ENCODE peak calls at places on chromosomes 5 and 9, in six cellular contexts. J is dorsolateral prefrontal cortex, Z is AG04449, S is A673, M is endothelial cell of umbilical vein, F is left ventricle myocardium inferior. A is an unnamed sample.

GRCh38 chr5:142821733-142822487 is 51.7 kb downstream of the ARHGAP26 start:
- DNase-seq in S (peak), F (no peak), Z (peak), M (peak), J (no peak), A (no peak)

GRCh38 chr5:180056153-180056552 is 15.4 kb downstream of the RNF130 start:
- DNase-seq in S (no peak), Z (no peak), F (no peak), J (no peak), M (no peak), A (no peak)

GRCh38 chr9:128419061-128419925 is 1.4 kb upstream of the CERCAM start:
- DNase-seq in Z (no peak), F (no peak), M (no peak), S (peak), J (no peak), A (no peak)

GRCh38 chr5:140398379-140398811 is 3.2 kb upstream of the ANKHD1 start:
- DNase-seq in Z (no peak), F (no peak), J (no peak), M (no peak), S (no peak), A (no peak)

GRCh38 chr5:32096891-32097592 is 77.1 kb downstream of the GOLPH3 start:
- DNase-seq in M (no peak), J (no peak), Z (no peak), F (no peak), S (peak), A (no peak)

GRCh38 chr9:86829496-86830046 is 117.7 kb downstream of the GAS1 start:
- DNase-seq in J (no peak), Z (no peak), M (no peak), S (no peak), F (no peak), A (no peak)

GRCh38 chr5:66742083-66742895 is 146.1 kb downstream of the MAST4 start:
- DNase-seq in S (peak), Z (no peak), J (peak), F (peak), M (no peak), A (no peak)

GRCh38 chr5:108184940-108185339 is 197.0 kb downstream of the FBXL17 start:
- DNase-seq in M (peak), Z (no peak), S (no peak), J (no peak), F (no peak), A (no peak)

GRCh38 chr9:121138973-121139372 is 62.7 kb downstream of the RAB14 start:
- DNase-seq in F (no peak), J (no peak), S (no peak), M (no peak), Z (no peak), A (no peak)

GRCh38 chr5:3694819-3695218 is 99.2 kb downstream of the IRX1 start:
- DNase-seq in F (no peak), M (no peak), S (no peak), J (no peak), Z (no peak), A (no peak)

GRCh38 chr9:129407905-129408452 is 212.9 kb downstream of the C9orf50 start:
- DNase-seq in F (peak), S (no peak), M (no peak), Z (no peak), J (no peak), A (no peak)

GRCh38 chr9:125863920-125864319 is 116.7 kb downstream of the PBX3 start:
- DNase-seq in F (no peak), S (no peak), J (no peak), M (no peak), Z (no peak), A (no peak)

GRCh38 chr5:177295929-177296328 is 7.6 kb downstream of the RAB24 start:
- DNase-seq in Z (no peak), S (no peak), M (no peak), J (no peak), F (no peak), A (no peak)

GRCh38 chr5:133458435-133458834 is 153.9 kb downstream of the FSTL4 start:
- DNase-seq in S (no peak), F (no peak), J (no peak), M (no peak), Z (no peak), A (no peak)
- TF ChIP-seq CTCF in S (no peak), F (no peak), J (no peak), M (no peak), Z (no peak), A (no peak)

DNA sequence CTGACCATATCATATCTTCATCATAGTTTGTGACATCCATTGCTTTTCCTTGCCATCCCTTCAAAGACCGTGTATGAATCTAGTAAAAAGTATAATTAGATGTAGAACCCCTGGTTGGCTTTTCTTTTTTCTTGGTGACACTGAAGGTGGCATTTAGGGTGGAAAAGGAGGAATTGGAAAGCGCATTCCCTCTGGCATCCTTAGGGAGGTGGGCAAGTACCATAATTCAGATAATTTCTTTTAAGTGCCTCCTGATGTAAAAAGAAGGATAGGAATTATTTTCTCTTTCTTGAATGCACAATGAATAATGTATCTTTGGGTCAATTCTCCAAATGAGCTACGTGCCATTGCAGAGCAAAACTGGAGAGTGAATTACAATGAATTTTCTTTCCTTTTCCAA is 73.2 kb upstream of the SMARCA2 start:
- DNase-seq in S (peak), Z (no peak), J (no peak), F (no peak), M (peak), A (no peak)
- TF ChIP-seq CTCF in S (peak), Z (peak), J (no peak), F (no peak), M (peak), A (peak)

GRCh38 chr5:86983208-86983607 is 284.5 kb upstream of the RASA1 start:
- DNase-seq in J (no peak), Z (no peak), M (no peak), F (no peak), S (no peak), A (no peak)

GRCh38 chr5:86981898-86982297 is 285.8 kb upstream of the RASA1 start:
- DNase-seq in F (no peak), J (no peak), M (no peak), Z (no peak), S (no peak), A (no peak)

DNA sequence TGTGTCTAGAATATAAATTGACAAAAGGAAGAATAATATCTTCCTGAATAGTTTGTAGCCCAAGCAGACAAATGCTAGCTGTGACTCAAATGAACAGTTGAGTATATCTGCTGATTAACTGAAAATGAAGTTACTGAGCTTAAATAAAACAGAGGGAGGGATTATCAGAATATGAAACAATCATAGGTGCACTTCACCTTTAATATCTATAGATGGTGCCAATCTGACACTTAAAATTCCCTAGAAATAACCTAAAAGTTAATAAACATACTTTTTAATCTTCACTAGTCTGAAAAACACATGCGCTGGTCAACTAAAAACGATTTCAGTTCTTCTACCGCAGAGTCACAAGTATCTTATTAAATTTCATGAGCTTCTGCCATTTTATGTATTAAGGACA is 280.8 kb upstream of the RASA1 start:
- DNase-seq in J (no peak), F (no peak), S (no peak), Z (no peak), M (no peak), A (no peak)
- TF ChIP-seq CTCF in J (no peak), F (no peak), S (no peak), Z (no peak), M (no peak), A (no peak)

GRCh38 chr9:107639426-107639825 is 149.9 kb upstream of the KLF4 start:
- DNase-seq in S (no peak), J (no peak), Z (no peak), F (no peak), M (peak), A (no peak)

GRCh38 chr9:107636596-107637405 is 147.2 kb upstream of the KLF4 start:
- DNase-seq in M (no peak), S (no peak), J (no peak), Z (no peak), F (no peak), A (no peak)

GRCh38 chr9:107638922-107639321 is 149.4 kb upstream of the KLF4 start:
- DNase-seq in Z (peak), J (no peak), F (peak), M (peak), S (no peak), A (peak)

GRCh38 chr9:107638496-107638895 is 148.9 kb upstream of the KLF4 start:
- DNase-seq in S (no peak), F (no peak), M (no peak), Z (no peak), J (no peak), A (no peak)

GRCh38 chr9:107637421-107638420 is 148.2 kb upstream of the KLF4 start:
- DNase-seq in Z (peak), S (peak), F (peak), M (peak), J (peak), A (peak)
- TF ChIP-seq CTCF in Z (peak), S (no peak), F (peak), M (peak), J (peak), A (peak)

GRCh38 chr9:132575005-132575609 is 7.3 kb upstream of the BARHL1 start:
- DNase-seq in M (peak), Z (peak), F (peak), S (peak), J (peak), A (peak)
- TF ChIP-seq CTCF in M (peak), Z (peak), F (peak), S (peak), J (peak), A (peak)

GRCh38 chr5:26757941-26758340 is 280.4 kb downstream of the CDH9 start:
- DNase-seq in Z (no peak), J (no peak), M (no peak), S (no peak), F (no peak), A (no peak)
- TF ChIP-seq CTCF in Z (no peak), J (no peak), M (no peak), S (no peak), F (no peak), A (no peak)

DNA sequence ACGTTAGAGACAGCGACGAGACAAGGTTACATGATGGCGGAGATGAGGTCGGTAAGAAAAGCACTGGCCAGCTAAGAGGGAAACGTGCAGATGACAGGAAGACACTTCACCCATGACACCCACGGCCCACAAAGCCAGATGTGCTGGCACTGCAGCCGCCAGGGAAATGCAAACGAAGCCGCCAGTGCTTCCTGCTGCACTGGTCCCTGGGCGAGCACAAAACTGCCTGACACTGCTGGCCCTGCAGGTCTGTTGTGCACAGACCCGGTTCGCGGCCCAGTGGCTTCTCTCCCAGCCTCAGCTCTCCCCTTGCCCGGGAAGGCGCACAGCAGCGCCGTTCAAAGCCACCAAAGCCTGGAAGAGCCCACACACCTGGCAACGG is 20.3 kb downstream of the QSOX2 start:
- DNase-seq in S (no peak), M (no peak), F (no peak), Z (no peak), J (no peak), A (no peak)
- TF ChIP-seq CTCF in S (no peak), M (no peak), F (no peak), Z (no peak), J (no peak), A (no peak)

DNA sequence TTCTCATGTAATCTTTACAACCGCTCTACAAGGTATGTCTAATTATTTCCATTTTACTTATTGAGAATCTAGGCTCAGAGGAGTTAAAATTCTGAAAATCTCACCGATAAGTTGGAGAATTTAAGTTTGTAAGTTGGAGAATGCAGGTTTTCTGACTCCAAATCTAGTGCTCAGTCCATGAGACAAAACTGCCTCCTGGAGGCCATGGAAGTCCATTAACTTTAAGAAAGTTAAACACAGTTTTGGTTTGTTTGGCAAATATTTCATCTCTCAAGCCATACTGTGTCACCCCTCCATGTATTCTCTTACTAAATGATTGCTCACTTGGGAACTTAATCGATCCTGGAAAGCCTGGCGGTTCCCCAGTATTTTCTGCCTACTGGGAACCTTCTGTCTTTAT is 52.6 kb downstream of the INIP start:
- DNase-seq in J (no peak), Z (no peak), F (no peak), M (no peak), S (peak), A (no peak)
- TF ChIP-seq CTCF in J (peak), Z (no peak), F (peak), M (no peak), S (peak), A (peak)